ENCODE peak calls at places on chromosome 19, in six cellular contexts. One of them, this sample, is unnamed.
A peak's percentile ranks its signal among the peaks of the same experiment; 100 is the strongest.

GRCh38 chr19:47190167-47190727 is 40.8 kb downstream of the BBC3 start:
- DNase-seq in HS-5: no peak
- DNase-seq in AG10803: peak; percentile 82
- DNase-seq in cardiac fibroblast: peak; percentile 63
- DNase-seq in osteoblast: peak; percentile 91
- DNase-seq in endothelial cell: no peak
- DNase-seq in this sample: peak; percentile 41

GRCh38 chr19:48646192-48646911 is 365 bp upstream of the CA11 start:
- DNase-seq in HS-5: no peak
- DNase-seq in AG10803: peak; percentile 62
- DNase-seq in cardiac fibroblast: peak; percentile 77
- DNase-seq in osteoblast: peak; percentile 97
- DNase-seq in endothelial cell: peak; percentile 97
- DNase-seq in this sample: peak; percentile 26

GRCh38 chr19:46471116-46471733 is at the start of gene PNMA8A:
- DNase-seq in HS-5: no peak
- DNase-seq in AG10803: peak; percentile 60
- DNase-seq in cardiac fibroblast: peak; percentile 74
- DNase-seq in osteoblast: peak; percentile 94
- DNase-seq in endothelial cell: peak; percentile 75
- DNase-seq in this sample: no peak

GRCh38 chr19:53157601-53158000 is 1.3 kb downstream of the ZNF347 start:
- DNase-seq in HS-5: no peak
- DNase-seq in AG10803: peak; percentile 8
- DNase-seq in cardiac fibroblast: peak; percentile 21
- DNase-seq in osteoblast: peak; percentile 6
- DNase-seq in endothelial cell: peak; percentile 9
- DNase-seq in this sample: no peak

GRCh38 chr19:46373573-46374359 is 26.9 kb downstream of the PPP5C start:
- DNase-seq in HS-5: no peak
- DNase-seq in AG10803: peak; percentile 58
- DNase-seq in cardiac fibroblast: peak; percentile 48
- DNase-seq in osteoblast: peak; percentile 93
- DNase-seq in endothelial cell: no peak
- DNase-seq in this sample: no peak

GRCh38 chr19:7480975-7481265 is 7.9 kb downstream of the PEX11G start:
- DNase-seq in HS-5: no peak
- DNase-seq in AG10803: no peak
- DNase-seq in cardiac fibroblast: no peak
- DNase-seq in osteoblast: peak; percentile 60
- DNase-seq in endothelial cell: no peak
- DNase-seq in this sample: no peak

GRCh38 chr19:29917911-29918310 is 24.1 kb upstream of the URI1 start:
- DNase-seq in HS-5: no peak
- DNase-seq in AG10803: no peak
- DNase-seq in cardiac fibroblast: no peak
- DNase-seq in osteoblast: no peak
- DNase-seq in endothelial cell: no peak
- DNase-seq in this sample: no peak

GRCh38 chr19:35949131-35949530 is 13.0 kb downstream of the LRFN3 start:
- DNase-seq in HS-5: no peak
- DNase-seq in AG10803: no peak
- DNase-seq in cardiac fibroblast: no peak
- DNase-seq in osteoblast: peak; percentile 42
- DNase-seq in endothelial cell: no peak
- DNase-seq in this sample: no peak

GRCh38 chr19:48329167-48329891 is 4.0 kb downstream of the EMP3 start:
- DNase-seq in HS-5: no peak
- DNase-seq in AG10803: peak; percentile 38
- DNase-seq in cardiac fibroblast: peak; percentile 57
- DNase-seq in osteoblast: peak; percentile 96
- DNase-seq in endothelial cell: no peak
- DNase-seq in this sample: no peak

GRCh38 chr19:13588953-13589833 is 82.9 kb upstream of the CACNA1A start:
- DNase-seq in HS-5: peak; percentile 24
- DNase-seq in AG10803: peak; percentile 46
- DNase-seq in cardiac fibroblast: peak; percentile 60
- DNase-seq in osteoblast: peak; percentile 92
- DNase-seq in endothelial cell: peak; percentile 95
- DNase-seq in this sample: no peak

GRCh38 chr19:11418518-11419506 is at the start of gene RGL3:
- DNase-seq in HS-5: no peak
- DNase-seq in AG10803: no peak
- DNase-seq in cardiac fibroblast: no peak
- DNase-seq in osteoblast: peak; percentile 87
- DNase-seq in endothelial cell: peak; percentile 40
- DNase-seq in this sample: no peak

GRCh38 chr19:47723573-47723923 is 10.3 kb downstream of the EHD2 start:
- DNase-seq in HS-5: no peak
- DNase-seq in AG10803: peak; percentile 93
- DNase-seq in cardiac fibroblast: peak; percentile 94
- DNase-seq in osteoblast: no peak
- DNase-seq in endothelial cell: no peak
- DNase-seq in this sample: peak; percentile 60

This sample was measured in non-pigmented ciliary epithelial cell.